ENCODE peak calls at places on chromosome X, in seven cellular contexts. F is A549, L is stomach, Q is Peyer's patch, Z is K562, K is heart left ventricle, W is HCT116. H is an unnamed sample.

GRCh38 chrX:18036394-18036793 is 175.3 kb upstream of the RAI2 start:
- DNase-seq in Z (no peak), W (no peak), Q (no peak), F (no peak), K (no peak), L (no peak), H (no peak)

GRCh38 chrX:7055386-7056137 is 92.0 kb upstream of the STS start:
- DNase-seq in L (peak), F (no peak), Q (no peak), K (no peak), W (no peak), Z (no peak), H (no peak)

GRCh38 chrX:21840199-21840557 is 761 bp downstream of the MBTPS2 start:
- DNase-seq in L (no peak), F (no peak), W (no peak), Q (no peak), K (no peak), Z (no peak), H (no peak)

GRCh38 chrX:41912922-41913321 is 10.4 kb downstream of the CASK start:
- DNase-seq in L (no peak), Q (no peak), K (no peak), F (no peak), Z (no peak), W (no peak), H (no peak)

GRCh38 chrX:133415276-133416105 is at the start of gene GPC4:
- DNase-seq in W (peak), Z (no peak), L (peak), K (peak), F (peak), Q (no peak), H (peak)

GRCh38 chrX:37646254-37646653 is 39.3 kb upstream of the XK start:
- DNase-seq in F (no peak), K (no peak), Q (no peak), W (no peak), Z (no peak), L (no peak), H (no peak)

GRCh38 chrX:83916525-83916924 is 55.6 kb downstream of the CYLC1 start:
- DNase-seq in K (no peak), W (no peak), Q (no peak), F (no peak), L (no peak), Z (peak), H (no peak)

GRCh38 chrX:1486749-1487361 is 34.1 kb upstream of the ASMTL start:
- DNase-seq in W (no peak), K (peak), L (no peak), F (no peak), Z (no peak), Q (peak), H (no peak)

GRCh38 chrX:1397001-1397400 is 5.1 kb upstream of the SLC25A6 start:
- DNase-seq in F (no peak), Q (no peak), Z (no peak), W (no peak), K (no peak), L (no peak), H (no peak)

GRCh38 chrX:36573720-36574119 is 434.4 kb upstream of the FAM47C start:
- DNase-seq in W (no peak), F (no peak), Z (no peak), L (no peak), Q (no peak), K (no peak), H (no peak)

GRCh38 chrX:6968231-6968630 is 179.3 kb upstream of the STS start:
- DNase-seq in L (no peak), W (no peak), F (no peak), Z (no peak), K (no peak), Q (no peak), H (no peak)

GRCh38 chrX:134239016-134239415 is 2.0 kb downstream of the CCDC160 start:
- DNase-seq in W (no peak), Z (no peak), L (no peak), Q (no peak), K (no peak), F (no peak), H (no peak)

GRCh38 chrX:16479206-16479869 is 170.6 kb upstream of the S100G start:
- DNase-seq in Q (no peak), K (no peak), L (no peak), W (no peak), Z (no peak), F (no peak), H (no peak)

GRCh38 chrX:150482537-150483217 is 85.7 kb upstream of the MTM1 start:
- DNase-seq in Z (peak), Q (no peak), W (peak), K (no peak), L (no peak), F (peak), H (peak)

GRCh38 chrX:134558133-134558532 is 98.2 kb downstream of the HPRT1 start:
- DNase-seq in Q (no peak), K (no peak), F (no peak), W (no peak), L (no peak), Z (no peak), H (no peak)

GRCh38 chrX:134144231-134144630 is 92.8 kb upstream of the CCDC160 start:
- DNase-seq in Q (no peak), F (peak), Z (peak), K (no peak), L (no peak), W (peak), H (no peak)

GRCh38 chrX:3362956-3363355 is 16.5 kb upstream of the MXRA5 start:
- DNase-seq in F (no peak), Q (no peak), W (no peak), L (no peak), K (no peak), Z (no peak), H (no peak)

GRCh38 chrX:98207947-98208346 is 1324.2 kb downstream of the RPA4 start:
- DNase-seq in L (no peak), W (no peak), Q (no peak), F (no peak), Z (no peak), K (no peak), H (no peak)

GRCh38 chrX:4263005-4263404 is 549.6 kb upstream of the PRKX start:
- DNase-seq in W (no peak), L (no peak), Z (no peak), K (no peak), F (peak), Q (no peak), H (no peak)

GRCh38 chrX:115472131-115472530 is 88.8 kb upstream of the PLS3 start:
- DNase-seq in Z (no peak), F (no peak), Q (no peak), W (no peak), K (no peak), L (no peak), H (no peak)

GRCh38 chrX:79375340-79375739 is 8.2 kb upstream of the ITM2A start:
- DNase-seq in Q (no peak), L (no peak), W (no peak), Z (no peak), F (no peak), K (no peak), H (no peak)

GRCh38 chrX:136619889-136620505 is 28.0 kb upstream of the CD40LG start:
- DNase-seq in L (no peak), Z (no peak), F (no peak), Q (no peak), W (no peak), K (no peak), H (no peak)

GRCh38 chrX:66163849-66164401 is at the start of gene HEPH:
- DNase-seq in K (no peak), Z (peak), L (no peak), Q (no peak), W (no peak), F (no peak), H (no peak)

GRCh38 chrX:123184199-123184857 is at the start of gene GRIA3:
- DNase-seq in L (no peak), Q (no peak), K (no peak), Z (no peak), W (no peak), F (no peak), H (no peak)

GRCh38 chrX:120561634-120562568 is 1.1 kb upstream of the CUL4B start:
- DNase-seq in Q (no peak), K (no peak), F (no peak), Z (no peak), W (no peak), L (no peak), H (no peak)
- TF ChIP-seq POLR2A in Q (no peak), K (no peak), F (no peak), Z (peak), W (peak), L (no peak), H (peak)

GRCh38 chrX:11111947-11112346 is 815 bp downstream of the HCCS start:
- DNase-seq in L (no peak), W (no peak), F (no peak), Q (no peak), K (no peak), Z (no peak), H (no peak)

GRCh38 chrX:11113731-11114130 is 2.6 kb downstream of the HCCS start:
- DNase-seq in K (no peak), F (no peak), L (no peak), W (no peak), Q (peak), Z (no peak), H (no peak)

GRCh38 chrX:11108253-11108941 is 2.7 kb upstream of the HCCS start:
- DNase-seq in K (no peak), L (no peak), Z (no peak), F (no peak), W (no peak), Q (no peak), H (no peak)

GRCh38 chrX:11109968-11110367 is 1.2 kb upstream of the HCCS start:
- DNase-seq in W (no peak), Q (no peak), Z (no peak), L (no peak), K (no peak), F (no peak), H (no peak)

GRCh38 chrX:11111038-11111851 is at the start of gene HCCS:
- DNase-seq in W (peak), L (peak), Z (peak), K (peak), Q (peak), F (peak), H (peak)
- TF ChIP-seq POLR2A in W (peak), L (no peak), Z (peak), K (no peak), Q (peak), F (peak), H (no peak)

GRCh38 chrX:48957827-48958634 is 624 bp upstream of the OTUD5 start:
- DNase-seq in W (peak), Q (peak), F (peak), K (peak), Z (peak), L (peak), H (peak)
- TF ChIP-seq POLR2A in W (no peak), Q (peak), F (peak), K (no peak), Z (peak), L (no peak), H (peak)

GRCh38 chrX:24464836-24465523 is at the start of gene PDK3:
- DNase-seq in Z (peak), L (peak), F (peak), W (peak), Q (peak), K (peak), H (peak)
- TF ChIP-seq POLR2A in Z (no peak), L (peak), F (peak), W (peak), Q (peak), K (no peak), H (peak)

GRCh38 chrX:91435465-91435864 is 826 bp downstream of the PABPC5 start:
- DNase-seq in Z (no peak), L (no peak), W (no peak), Q (no peak), F (no peak), K (no peak), H (no peak)

GRCh38 chrX:91434351-91435168 is at the start of gene PABPC5:
- DNase-seq in L (peak), Q (peak), W (no peak), F (no peak), K (peak), Z (no peak), H (no peak)
- TF ChIP-seq POLR2A in L (no peak), Q (no peak), W (no peak), F (no peak), K (no peak), Z (no peak), H (no peak)

GRCh38 chrX:107672955-107673378 is 44.7 kb downstream of the PRPS1 start:
- DNase-seq in W (peak), K (peak), L (peak), F (peak), Q (peak), Z (peak), H (peak)
- TF ChIP-seq POLR2A in W (no peak), K (no peak), L (no peak), F (no peak), Q (peak), Z (no peak), H (no peak)

DNA sequence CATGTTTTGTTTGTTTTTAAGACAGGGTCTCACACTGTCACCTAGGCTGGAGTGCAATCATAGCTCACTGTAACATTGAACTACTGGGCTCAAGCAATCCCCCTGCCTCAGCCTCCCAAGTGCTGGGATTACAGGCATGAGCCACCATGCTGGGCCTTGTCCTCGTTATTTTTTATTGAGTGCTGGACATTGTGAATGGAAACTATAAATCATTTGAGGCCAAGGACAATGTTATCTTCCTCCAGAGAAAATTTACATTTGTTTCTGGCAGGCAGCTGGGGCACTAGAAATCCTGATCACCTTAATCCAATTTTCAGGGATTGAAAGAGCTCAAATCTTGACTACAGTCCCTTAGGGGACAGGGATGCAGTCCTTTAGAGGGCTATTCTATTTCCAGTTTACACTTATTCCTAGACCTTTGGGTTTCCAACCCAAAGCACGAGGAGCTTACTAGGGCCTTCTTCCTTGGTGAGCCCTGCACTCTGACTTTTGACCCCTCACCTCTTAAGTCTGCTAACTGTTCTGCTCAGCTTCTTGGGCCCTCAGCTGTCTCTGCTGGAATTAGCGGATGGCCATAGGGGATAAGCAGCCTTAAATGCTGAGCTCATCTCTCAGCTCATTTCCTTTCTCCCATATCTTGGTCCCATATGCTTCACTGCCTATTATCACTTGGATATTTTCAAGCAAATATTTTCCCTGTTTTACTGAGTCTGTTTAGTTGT is 23.0 kb upstream of the PDZD4 start:
- DNase-seq in F (no peak), L (peak), K (no peak), Z (peak), W (no peak), Q (no peak), H (no peak)
- TF ChIP-seq POLR2A in F (no peak), L (no peak), K (no peak), Z (no peak), W (no peak), Q (no peak), H (no peak)

DNA sequence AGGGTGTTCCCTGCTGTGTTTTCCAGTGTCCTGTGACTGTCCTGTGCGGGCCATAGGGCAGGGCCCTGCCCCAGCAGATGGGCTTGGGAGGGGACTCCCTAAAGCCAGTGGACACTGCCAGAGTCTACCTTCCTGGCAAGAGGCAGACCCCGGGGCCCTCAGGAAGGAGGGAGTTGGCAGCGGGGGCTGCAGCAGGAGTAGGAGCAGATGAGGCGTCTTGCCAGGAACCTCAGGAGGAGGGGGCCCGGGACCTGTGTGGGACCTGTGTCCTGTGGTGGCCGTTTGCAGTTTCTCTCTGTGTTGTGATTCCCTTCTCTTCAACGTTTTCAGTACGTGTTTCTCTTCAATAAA is 3.8 kb downstream of the PNMA3 start:
- DNase-seq in L (no peak), K (no peak), Q (no peak), W (no peak), Z (no peak), F (no peak), H (no peak)
- TF ChIP-seq POLR2A in L (no peak), K (no peak), Q (no peak), W (no peak), Z (no peak), F (no peak), H (no peak)

H was measured in H54.